ENCODE peak calls at places on chromosomes 5 and 9, in four cellular contexts. Z is activated naive CD8-positive, alpha-beta T cell treated with anti-CD3 and anti-CD28 coated beads, Interleukin-2, amount 10 ng/mL, durations not matched to agents 7 days and 5 days; D is cardiac muscle cell; Q is T follicular helper cell. G is an unnamed sample.

GRCh38 chr5:14364576-14365472 is 216.8 kb upstream of the OTULINL start:
- DNase-seq in Z (no peak), D (no peak), Q (no peak), G (no peak)

GRCh38 chr5:138032028-138032571 is 779 bp downstream of the FAM13B start:
- DNase-seq in Z (no peak), D (peak), Q (peak), G (no peak)

GRCh38 chr5:56097055-56097454 is 102.3 kb upstream of the IL6ST start:
- DNase-seq in Z (no peak), D (no peak), Q (no peak), G (no peak)

GRCh38 chr5:143341807-143342570 is 61.5 kb downstream of the NR3C1 start:
- DNase-seq in Z (no peak), D (peak), Q (no peak), G (no peak)

GRCh38 chr9:26809795-26810194 is 82.8 kb downstream of the CAAP1 start:
- DNase-seq in Z (no peak), D (peak), Q (no peak), G (no peak)

GRCh38 chr9:96612966-96613589 is 6.6 kb downstream of the CDC14B start:
- DNase-seq in Z (no peak), D (no peak), Q (no peak), G (no peak)

GRCh38 chr9:99103909-99104458 is 929 bp upstream of the TGFBR1 start:
- DNase-seq in Z (no peak), D (peak), Q (no peak), G (no peak)

GRCh38 chr9:1871486-1872181 is 143.5 kb upstream of the SMARCA2 start:
- DNase-seq in Z (no peak), D (peak), Q (no peak), G (peak)

GRCh38 chr9:119675951-119676350 is 306.7 kb upstream of the BRINP1 start:
- DNase-seq in Z (no peak), D (no peak), Q (no peak), G (no peak)

GRCh38 chr5:15604986-15605385 is 105.0 kb downstream of the FBXL7 start:
- DNase-seq in Z (no peak), D (peak), Q (no peak), G (no peak)

GRCh38 chr5:7827602-7828001 is 23.3 kb downstream of the CFAP90 start:
- DNase-seq in Z (no peak), D (no peak), Q (no peak), G (no peak)

GRCh38 chr9:104844710-104845109 is 80.8 kb downstream of the NIPSNAP3B start:
- DNase-seq in Z (no peak), D (no peak), Q (no peak), G (no peak)

GRCh38 chr9:92507005-92507404 is 24.7 kb upstream of the ASPN start:
- DNase-seq in Z (no peak), D (peak), Q (no peak), G (no peak)